ENCODE peak calls at places on chromosomes 11 and 22, in seven cellular contexts. K is effector memory CD8-positive, alpha-beta T cell; Y is naive thymus-derived CD8-positive, alpha-beta T cell; D is left cardiac atrium; G is lower lobe of right lung; C is activated CD8-positive, alpha-beta T cell treated with anti-CD3 and anti-CD28 coated beads, Interleukin-2, amount 10 ng/mL, durations not matched to agents 7 days and 5 days; B is CD4-positive, alpha-beta T cell. P is an unnamed sample.

GRCh38 chr11:1928038-1928890 is 8.8 kb downstream of the TNNT3 start:
- ATAC-seq in K (no peak), Y (no peak), D (no peak), G (no peak), C (no peak), B (no peak), P (no peak)

GRCh38 chr11:3095712-3096361 is 38.6 kb upstream of the CARS1 start:
- ATAC-seq in K (no peak), Y (no peak), D (peak; percentile 27), G (no peak), C (no peak), B (no peak), P (no peak)

GRCh38 chr11:65150513-65151271 is 16.4 kb upstream of the SYVN1 start:
- ATAC-seq in K (peak; percentile 35), Y (no peak), D (peak; percentile 92), G (peak; percentile 96), C (peak; percentile 36), B (no peak), P (peak; percentile 48)

GRCh38 chr11:7672960-7673723 is at the start of gene CYB5R2:
- ATAC-seq in K (peak; percentile 17), Y (peak; percentile 33), D (peak; percentile 91), G (peak; percentile 88), C (peak; percentile 38), B (peak; percentile 21), P (peak; percentile 56)

GRCh38 chr11:43567396-43567975 is 113.1 kb upstream of the HSD17B12 start:
- ATAC-seq in K (no peak), Y (no peak), D (no peak), G (peak; percentile 35), C (no peak), B (peak; percentile 37), P (no peak)

GRCh38 chr11:121930004-121930965 is 185.7 kb downstream of the BLID start:
- ATAC-seq in K (no peak), Y (no peak), D (peak; percentile 67), G (no peak), C (no peak), B (no peak), P (peak; percentile 73)

GRCh38 chr22:35785181-35785923 is 67.7 kb downstream of the APOL5 start:
- ATAC-seq in K (no peak), Y (no peak), D (peak; percentile 53), G (no peak), C (no peak), B (no peak), P (no peak)

GRCh38 chr22:41621911-41622179 is 750 bp downstream of the XRCC6 start:
- ATAC-seq in K (no peak), Y (no peak), D (no peak), G (no peak), C (no peak), B (no peak), P (no peak)

GRCh38 chr11:124896821-124897391 is 759 bp downstream of the ROBO4 start:
- ATAC-seq in K (no peak), Y (no peak), D (peak; percentile 31), G (no peak), C (no peak), B (no peak), P (no peak)

GRCh38 chr11:96337541-96338530 is 5.2 kb downstream of the MAML2 start:
- ATAC-seq in K (no peak), Y (peak; percentile 25), D (no peak), G (peak; percentile 22), C (no peak), B (peak; percentile 37), P (peak; percentile 49)

P was measured in stimulated activated memory B cell treated with anti-CD40 and anti-IgM and Interleukin-4, amounts not matched to agents 10 μg/mL and 1 μg/mL and 100 μg/mL, for 72 hours.